ENCODE peak calls at places on chromosomes 16 and 17, in four cellular contexts. K, A, N and U are unnamed samples.

GRCh38 chr16:84650062-84650991 is 2.0 kb downstream of the KLHL36 start:
- DNase-seq in K (no peak), A (no peak), N (peak), U (no peak)

GRCh38 chr16:2848933-2849332 is 9.0 kb downstream of the PRSS22 start:
- DNase-seq in K (no peak), A (no peak), N (no peak), U (no peak)

GRCh38 chr17:29086628-29087332 is 43.8 kb downstream of the PIPOX start:
- DNase-seq in K (no peak), A (no peak), N (no peak), U (no peak)

GRCh38 chr16:89094252-89094901 is 725 bp downstream of the ACSF3 start:
- DNase-seq in K (peak), A (no peak), N (peak), U (no peak)

GRCh38 chr16:30185683-30186421 is 2.5 kb downstream of the CORO1A start:
- DNase-seq in K (no peak), A (peak), N (no peak), U (peak)

GRCh38 chr16:1002399-1003161 is 21.0 kb downstream of the SOX8 start:
- DNase-seq in K (peak), A (no peak), N (peak), U (no peak)

GRCh38 chr17:34312080-34312479 is 7.2 kb upstream of the CCL8 start:
- DNase-seq in K (no peak), A (no peak), N (peak), U (no peak)

GRCh38 chr16:85928411-85928820 is 29.5 kb downstream of the IRF8 start:
- DNase-seq in K (no peak), A (peak), N (peak), U (no peak)

GRCh38 chr17:66839616-66840015 is 4.7 kb downstream of the CACNG5 start:
- DNase-seq in K (no peak), A (no peak), N (no peak), U (no peak)

GRCh38 chr16:79316004-79316458 is 284.5 kb downstream of the MAF start:
- DNase-seq in K (no peak), A (no peak), N (no peak), U (no peak)

GRCh38 chr17:49819118-49819517 is 28.8 kb downstream of the TAC4 start:
- DNase-seq in K (no peak), A (no peak), N (no peak), U (no peak)

GRCh38 chr17:74541176-74542111 is 4.5 kb downstream of the CD300C start:
- DNase-seq in K (no peak), A (no peak), N (no peak), U (no peak)

GRCh38 chr16:46894011-46894672 is 10.0 kb downstream of the GPT2 start:
- DNase-seq in K (no peak), A (no peak), N (peak), U (peak)

GRCh38 chr17:72684405-72685020 is 408.0 kb downstream of the SLC39A11 start:
- DNase-seq in K (no peak), A (no peak), N (no peak), U (no peak)

GRCh38 chr17:35189291-35189690 is 4.9 kb downstream of the SLC35G3 start:
- DNase-seq in K (no peak), A (no peak), N (peak), U (peak)

GRCh38 chr17:9204026-9204425 is 182.7 kb downstream of the NTN1 start:
- DNase-seq in K (no peak), A (no peak), N (no peak), U (no peak)

GRCh38 chr17:7835818-7836595 is 2.0 kb downstream of the KDM6B start:
- DNase-seq in K (no peak), A (peak), N (no peak), U (no peak)